ENCODE peak calls at places on chromosomes 16 and 17, in nine cellular contexts. One of them, this sample, is unnamed.

GRCh38 chr17:6304894-6305612 is 129.9 kb downstream of the AIPL1 start:
- DNase-seq in IMR-90: no peak
- DNase-seq in HTR-8/SVneo: no peak
- DNase-seq in glomerular endothelial cell: no peak
- DNase-seq in T-helper 1 cell: no peak
- DNase-seq in lower lobe of right lung: no peak
- DNase-seq in iris pigment epithelial cell: no peak
- DNase-seq in NCI-H1694 treated with DMSO at 0.1 percent for 48 hours: peak; percentile 44
- DNase-seq in kidney tubule cell: peak; percentile 74
- DNase-seq in this sample: no peak

GRCh38 chr16:56950881-56951771 is 10.6 kb upstream of the CETP start:
- DNase-seq in IMR-90: peak; percentile 51
- DNase-seq in HTR-8/SVneo: peak; percentile 65
- DNase-seq in glomerular endothelial cell: no peak
- DNase-seq in T-helper 1 cell: no peak
- DNase-seq in lower lobe of right lung: peak; percentile 71
- DNase-seq in iris pigment epithelial cell: peak; percentile 53
- DNase-seq in NCI-H1694 treated with DMSO at 0.1 percent for 48 hours: peak; percentile 25
- DNase-seq in kidney tubule cell: peak; percentile 55
- DNase-seq in this sample: no peak

GRCh38 chr16:69049146-69049545 is 56.3 kb upstream of the HAS3 start:
- DNase-seq in IMR-90: peak; percentile 80
- DNase-seq in HTR-8/SVneo: peak; percentile 61
- DNase-seq in glomerular endothelial cell: no peak
- DNase-seq in T-helper 1 cell: no peak
- DNase-seq in lower lobe of right lung: no peak
- DNase-seq in iris pigment epithelial cell: peak; percentile 79
- DNase-seq in NCI-H1694 treated with DMSO at 0.1 percent for 48 hours: no peak
- DNase-seq in kidney tubule cell: peak; percentile 67
- DNase-seq in this sample: no peak

GRCh38 chr17:58083491-58084316 is 485 bp downstream of the DYNLL2 start:
- DNase-seq in IMR-90: peak; percentile 43
- DNase-seq in HTR-8/SVneo: peak; percentile 45
- DNase-seq in glomerular endothelial cell: no peak
- DNase-seq in T-helper 1 cell: peak; percentile 53
- DNase-seq in lower lobe of right lung: peak; percentile 80
- DNase-seq in iris pigment epithelial cell: peak; percentile 28
- DNase-seq in NCI-H1694 treated with DMSO at 0.1 percent for 48 hours: no peak
- DNase-seq in kidney tubule cell: peak; percentile 71
- DNase-seq in this sample: no peak

GRCh38 chr17:10699861-10700260 is 2.5 kb downstream of the ADPRM start:
- DNase-seq in IMR-90: no peak
- DNase-seq in HTR-8/SVneo: no peak
- DNase-seq in glomerular endothelial cell: no peak
- DNase-seq in T-helper 1 cell: no peak
- DNase-seq in lower lobe of right lung: no peak
- DNase-seq in iris pigment epithelial cell: peak; percentile 88
- DNase-seq in NCI-H1694 treated with DMSO at 0.1 percent for 48 hours: no peak
- DNase-seq in kidney tubule cell: no peak
- DNase-seq in this sample: no peak

GRCh38 chr17:36691606-36692005 is 90.2 kb downstream of the MRM1 start:
- DNase-seq in IMR-90: no peak
- DNase-seq in HTR-8/SVneo: no peak
- DNase-seq in glomerular endothelial cell: no peak
- DNase-seq in T-helper 1 cell: no peak
- DNase-seq in lower lobe of right lung: no peak
- DNase-seq in iris pigment epithelial cell: no peak
- DNase-seq in NCI-H1694 treated with DMSO at 0.1 percent for 48 hours: no peak
- DNase-seq in kidney tubule cell: no peak
- DNase-seq in this sample: no peak

GRCh38 chr16:58628845-58629680 is 563 bp downstream of the CNOT1 start:
- DNase-seq in IMR-90: peak; percentile 8
- DNase-seq in HTR-8/SVneo: no peak
- DNase-seq in glomerular endothelial cell: no peak
- DNase-seq in T-helper 1 cell: peak; percentile 28
- DNase-seq in lower lobe of right lung: peak; percentile 79
- DNase-seq in iris pigment epithelial cell: peak; percentile 43
- DNase-seq in NCI-H1694 treated with DMSO at 0.1 percent for 48 hours: peak; percentile 34
- DNase-seq in kidney tubule cell: peak; percentile 62
- DNase-seq in this sample: no peak

GRCh38 chr17:20116683-20117309 is 107.6 kb downstream of the SPECC1 start:
- DNase-seq in IMR-90: peak; percentile 41
- DNase-seq in HTR-8/SVneo: peak; percentile 63
- DNase-seq in glomerular endothelial cell: no peak
- DNase-seq in T-helper 1 cell: peak; percentile 34
- DNase-seq in lower lobe of right lung: no peak
- DNase-seq in iris pigment epithelial cell: peak; percentile 26
- DNase-seq in NCI-H1694 treated with DMSO at 0.1 percent for 48 hours: peak; percentile 51
- DNase-seq in kidney tubule cell: peak; percentile 52
- DNase-seq in this sample: no peak

GRCh38 chr17:27586203-27586701 is 44.7 kb upstream of the LGALS9 start:
- DNase-seq in IMR-90: peak; percentile 87
- DNase-seq in HTR-8/SVneo: no peak
- DNase-seq in glomerular endothelial cell: no peak
- DNase-seq in T-helper 1 cell: no peak
- DNase-seq in lower lobe of right lung: no peak
- DNase-seq in iris pigment epithelial cell: peak; percentile 82
- DNase-seq in NCI-H1694 treated with DMSO at 0.1 percent for 48 hours: no peak
- DNase-seq in kidney tubule cell: peak; percentile 33
- DNase-seq in this sample: no peak

This sample was measured in Panc1.